ENCODE peak calls at places on chromosomes 16 and 17, in seven cellular contexts. One of them, this sample, is unnamed.

GRCh38 chr17:57869599-57870282 is 19.9 kb upstream of the MRPS23 start:
- DNase-seq in mucosa of descending colon: no peak
- DNase-seq in lung: no peak
- DNase-seq in kidney epithelial cell: no peak
- DNase-seq in psoas muscle: peak; percentile 8
- DNase-seq in GM23338: no peak
- DNase-seq in right lobe of liver: peak; percentile 15
- DNase-seq in this sample: no peak

GRCh38 chr17:29880031-29880430 is 50.0 kb downstream of the SSH2 start:
- DNase-seq in mucosa of descending colon: no peak
- DNase-seq in lung: no peak
- DNase-seq in kidney epithelial cell: no peak
- DNase-seq in psoas muscle: no peak
- DNase-seq in GM23338: no peak
- DNase-seq in right lobe of liver: no peak
- DNase-seq in this sample: no peak

GRCh38 chr17:40311575-40311974 is 2.6 kb downstream of the RARA start:
- DNase-seq in mucosa of descending colon: peak; percentile 69
- DNase-seq in lung: no peak
- DNase-seq in kidney epithelial cell: no peak
- DNase-seq in psoas muscle: peak; percentile 88
- DNase-seq in GM23338: no peak
- DNase-seq in right lobe of liver: peak; percentile 72
- DNase-seq in this sample: no peak

GRCh38 chr16:70157477-70158260 is 15.9 kb upstream of the CLEC18C start:
- DNase-seq in mucosa of descending colon: no peak
- DNase-seq in lung: no peak
- DNase-seq in kidney epithelial cell: no peak
- DNase-seq in psoas muscle: no peak
- DNase-seq in GM23338: no peak
- DNase-seq in right lobe of liver: no peak
- DNase-seq in this sample: no peak

GRCh38 chr16:78487471-78487870 is 388.0 kb downstream of the WWOX start:
- DNase-seq in mucosa of descending colon: no peak
- DNase-seq in lung: no peak
- DNase-seq in kidney epithelial cell: no peak
- DNase-seq in psoas muscle: no peak
- DNase-seq in GM23338: no peak
- DNase-seq in right lobe of liver: no peak
- DNase-seq in this sample: no peak

GRCh38 chr16:88421301-88421700 is 31.8 kb upstream of the ZFPM1 start:
- DNase-seq in mucosa of descending colon: no peak
- DNase-seq in lung: no peak
- DNase-seq in kidney epithelial cell: no peak
- DNase-seq in psoas muscle: no peak
- DNase-seq in GM23338: no peak
- DNase-seq in right lobe of liver: no peak
- DNase-seq in this sample: no peak

GRCh38 chr17:19299866-19300265 is 62.7 kb downstream of the B9D1 start:
- DNase-seq in mucosa of descending colon: no peak
- DNase-seq in lung: no peak
- DNase-seq in kidney epithelial cell: no peak
- DNase-seq in psoas muscle: no peak
- DNase-seq in GM23338: no peak
- DNase-seq in right lobe of liver: peak; percentile 28
- DNase-seq in this sample: no peak

GRCh38 chr17:42311240-42312034 is 23.1 kb downstream of the STAT5A start:
- DNase-seq in mucosa of descending colon: peak; percentile 85
- DNase-seq in lung: peak; percentile 88
- DNase-seq in kidney epithelial cell: peak; percentile 56
- DNase-seq in psoas muscle: peak; percentile 95
- DNase-seq in GM23338: peak; percentile 64
- DNase-seq in right lobe of liver: peak; percentile 95
- DNase-seq in this sample: peak; percentile 95

GRCh38 chr17:74307984-74308773 is 17.8 kb upstream of the KIF19 start:
- DNase-seq in mucosa of descending colon: no peak
- DNase-seq in lung: no peak
- DNase-seq in kidney epithelial cell: no peak
- DNase-seq in psoas muscle: no peak
- DNase-seq in GM23338: no peak
- DNase-seq in right lobe of liver: no peak
- DNase-seq in this sample: no peak

GRCh38 chr17:55005520-55005919 is 37.0 kb downstream of the STXBP4 start:
- DNase-seq in mucosa of descending colon: no peak
- DNase-seq in lung: no peak
- DNase-seq in kidney epithelial cell: no peak
- DNase-seq in psoas muscle: no peak
- DNase-seq in GM23338: peak; percentile 73
- DNase-seq in right lobe of liver: no peak
- DNase-seq in this sample: no peak

GRCh38 chr17:67052720-67053437 is 8.5 kb downstream of the CACNG1 start:
- DNase-seq in mucosa of descending colon: no peak
- DNase-seq in lung: no peak
- DNase-seq in kidney epithelial cell: no peak
- DNase-seq in psoas muscle: no peak
- DNase-seq in GM23338: no peak
- DNase-seq in right lobe of liver: no peak
- DNase-seq in this sample: no peak

GRCh38 chr16:57262841-57263584 is 18.0 kb downstream of the ARL2BP start:
- DNase-seq in mucosa of descending colon: no peak
- DNase-seq in lung: no peak
- DNase-seq in kidney epithelial cell: no peak
- DNase-seq in psoas muscle: peak; percentile 37
- DNase-seq in GM23338: no peak
- DNase-seq in right lobe of liver: peak; percentile 27
- DNase-seq in this sample: no peak

GRCh38 chr16:8675183-8676159 is 1.1 kb downstream of the ABAT start:
- DNase-seq in mucosa of descending colon: no peak
- DNase-seq in lung: no peak
- DNase-seq in kidney epithelial cell: no peak
- DNase-seq in psoas muscle: no peak
- DNase-seq in GM23338: no peak
- DNase-seq in right lobe of liver: no peak
- DNase-seq in this sample: no peak

DNA sequence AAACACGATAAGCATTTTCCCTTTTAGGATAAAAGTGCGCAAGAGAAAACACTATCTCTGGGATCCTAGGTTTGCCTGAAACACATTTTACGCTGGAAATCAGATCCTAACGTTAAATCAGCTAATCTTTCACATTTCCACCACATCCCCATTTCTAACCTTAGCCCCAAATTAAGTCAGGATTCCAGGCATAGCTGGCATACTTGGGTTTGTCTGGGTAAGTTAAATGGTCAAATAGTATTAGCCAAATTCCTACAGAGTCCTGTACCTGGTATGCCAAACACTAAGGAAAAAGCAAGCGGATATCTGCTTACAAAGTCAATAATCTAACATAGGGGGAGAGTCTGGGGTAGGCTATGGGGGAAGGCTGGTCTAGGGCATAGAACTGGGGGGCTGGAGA is 557.4 kb upstream of the ZFHX3 start:
- DNase-seq in mucosa of descending colon: no peak
- DNase-seq in lung: no peak
- DNase-seq in kidney epithelial cell: no peak
- DNase-seq in psoas muscle: no peak
- DNase-seq in GM23338: peak; percentile 86
- DNase-seq in right lobe of liver: no peak
- DNase-seq in this sample: no peak
- H3K4me3 ChIP-seq in mucosa of descending colon: no peak overlapping the region
- H3K4me3 ChIP-seq in lung: no peak overlapping the region
- H3K4me3 ChIP-seq in kidney epithelial cell: no peak overlapping the region
- H3K4me3 ChIP-seq in psoas muscle: no peak overlapping the region
- H3K4me3 ChIP-seq in GM23338: no peak overlapping the region
- H3K4me3 ChIP-seq in right lobe of liver: no peak overlapping the region
- H3K4me3 ChIP-seq in this sample: no peak overlapping the region

GRCh38 chr16:49048557-49048956 is 233.1 kb downstream of the CBLN1 start:
- DNase-seq in mucosa of descending colon: no peak
- DNase-seq in lung: no peak
- DNase-seq in kidney epithelial cell: no peak
- DNase-seq in psoas muscle: no peak
- DNase-seq in GM23338: no peak
- DNase-seq in right lobe of liver: no peak
- DNase-seq in this sample: no peak

GRCh38 chr16:49049191-49049590 is 232.4 kb downstream of the CBLN1 start:
- DNase-seq in mucosa of descending colon: no peak
- DNase-seq in lung: no peak
- DNase-seq in kidney epithelial cell: no peak
- DNase-seq in psoas muscle: no peak
- DNase-seq in GM23338: no peak
- DNase-seq in right lobe of liver: no peak
- DNase-seq in this sample: no peak

GRCh38 chr16:49051626-49052025 is 230.0 kb downstream of the CBLN1 start:
- DNase-seq in mucosa of descending colon: no peak
- DNase-seq in lung: no peak
- DNase-seq in kidney epithelial cell: no peak
- DNase-seq in psoas muscle: no peak
- DNase-seq in GM23338: no peak
- DNase-seq in right lobe of liver: no peak
- DNase-seq in this sample: no peak

GRCh38 chr16:49049644-49050043 is 232.0 kb downstream of the CBLN1 start:
- DNase-seq in mucosa of descending colon: no peak
- DNase-seq in lung: no peak
- DNase-seq in kidney epithelial cell: no peak
- DNase-seq in psoas muscle: no peak
- DNase-seq in GM23338: no peak
- DNase-seq in right lobe of liver: no peak
- DNase-seq in this sample: no peak

GRCh38 chr16:49050607-49051006 is 231.0 kb downstream of the CBLN1 start:
- DNase-seq in mucosa of descending colon: no peak
- DNase-seq in lung: no peak
- DNase-seq in kidney epithelial cell: no peak
- DNase-seq in psoas muscle: no peak
- DNase-seq in GM23338: no peak
- DNase-seq in right lobe of liver: no peak
- DNase-seq in this sample: no peak
- TF ChIP-seq CTCF in mucosa of descending colon: no peak
- TF ChIP-seq CTCF in lung: no peak
- TF ChIP-seq CTCF in kidney epithelial cell: no peak
- TF ChIP-seq CTCF in psoas muscle: no peak
- TF ChIP-seq CTCF in GM23338: no peak
- TF ChIP-seq CTCF in right lobe of liver: no peak
- TF ChIP-seq CTCF in this sample: no peak

GRCh38 chr17:2438823-2439222 is 38.0 kb upstream of the MNT start:
- DNase-seq in mucosa of descending colon: no peak
- DNase-seq in lung: no peak
- DNase-seq in kidney epithelial cell: no peak
- DNase-seq in psoas muscle: no peak
- DNase-seq in GM23338: no peak
- DNase-seq in right lobe of liver: no peak
- DNase-seq in this sample: no peak
- H3K36me3 ChIP-seq in mucosa of descending colon: no peaks in the 10 kb centered on the region
- H3K36me3 ChIP-seq in lung: peaks cover 36% of the 10 kb centered on the region
- H3K36me3 ChIP-seq in kidney epithelial cell: no peaks in the 10 kb centered on the region
- H3K36me3 ChIP-seq in psoas muscle: peaks cover 68% of the 10 kb centered on the region
- H3K36me3 ChIP-seq in GM23338: peaks cover 30% of the 10 kb centered on the region
- H3K36me3 ChIP-seq in right lobe of liver: no peaks in the 10 kb centered on the region
- H3K36me3 ChIP-seq in this sample: peaks cover 43% of the 10 kb centered on the region

GRCh38 chr17:17326275-17326875 is 23.2 kb downstream of the NT5M start:
- DNase-seq in mucosa of descending colon: peak; percentile 11
- DNase-seq in lung: no peak
- DNase-seq in kidney epithelial cell: no peak
- DNase-seq in psoas muscle: no peak
- DNase-seq in GM23338: no peak
- DNase-seq in right lobe of liver: no peak
- DNase-seq in this sample: no peak

GRCh38 chr17:17328251-17328650 is 25.1 kb downstream of the NT5M start:
- DNase-seq in mucosa of descending colon: peak; percentile 12
- DNase-seq in lung: no peak
- DNase-seq in kidney epithelial cell: no peak
- DNase-seq in psoas muscle: no peak
- DNase-seq in GM23338: no peak
- DNase-seq in right lobe of liver: no peak
- DNase-seq in this sample: no peak

GRCh38 chr17:17325228-17325627 is 22.1 kb downstream of the NT5M start:
- DNase-seq in mucosa of descending colon: peak; percentile 11
- DNase-seq in lung: no peak
- DNase-seq in kidney epithelial cell: no peak
- DNase-seq in psoas muscle: peak; percentile 80
- DNase-seq in GM23338: no peak
- DNase-seq in right lobe of liver: no peak
- DNase-seq in this sample: no peak

GRCh38 chr17:17324616-17325015 is 21.4 kb downstream of the NT5M start:
- DNase-seq in mucosa of descending colon: peak; percentile 38
- DNase-seq in lung: no peak
- DNase-seq in kidney epithelial cell: no peak
- DNase-seq in psoas muscle: no peak
- DNase-seq in GM23338: no peak
- DNase-seq in right lobe of liver: no peak
- DNase-seq in this sample: no peak

DNA sequence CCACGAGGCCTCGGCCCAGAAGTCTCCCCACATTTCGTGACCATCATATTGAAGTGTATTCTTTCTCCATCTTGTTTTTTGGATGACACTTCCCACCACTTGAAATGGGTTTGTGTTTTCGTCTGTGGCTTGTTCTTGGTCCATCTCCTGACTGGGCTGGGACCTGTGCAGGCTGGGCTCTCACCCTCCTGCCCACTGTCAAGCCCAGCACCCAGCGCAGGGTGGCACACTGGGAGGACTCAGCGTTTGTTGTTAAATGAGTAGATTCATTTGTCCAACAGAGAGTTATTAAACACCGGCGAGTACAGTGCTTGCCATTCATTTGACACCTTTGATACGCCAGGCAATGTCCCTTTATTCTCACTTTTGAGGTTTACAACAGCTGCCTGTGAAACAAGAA is 22.6 kb downstream of the NT5M start:
- DNase-seq in mucosa of descending colon: peak; percentile 5
- DNase-seq in lung: no peak
- DNase-seq in kidney epithelial cell: no peak
- DNase-seq in psoas muscle: no peak
- DNase-seq in GM23338: no peak
- DNase-seq in right lobe of liver: no peak
- DNase-seq in this sample: no peak
- H3K4me3 ChIP-seq in mucosa of descending colon: no peak overlapping the region
- H3K4me3 ChIP-seq in lung: no peak overlapping the region
- H3K4me3 ChIP-seq in kidney epithelial cell: no peak overlapping the region
- H3K4me3 ChIP-seq in psoas muscle: no peak overlapping the region
- H3K4me3 ChIP-seq in GM23338: no peak overlapping the region
- H3K4me3 ChIP-seq in right lobe of liver: no peak overlapping the region
- H3K4me3 ChIP-seq in this sample: no peak overlapping the region

GRCh38 chr16:4783951-4784336 is 4.2 kb downstream of the SEPTIN12 start:
- DNase-seq in mucosa of descending colon: no peak
- DNase-seq in lung: no peak
- DNase-seq in kidney epithelial cell: no peak
- DNase-seq in psoas muscle: no peak
- DNase-seq in GM23338: no peak
- DNase-seq in right lobe of liver: no peak
- DNase-seq in this sample: no peak
- TF ChIP-seq CTCF in mucosa of descending colon: no peak
- TF ChIP-seq CTCF in lung: no peak
- TF ChIP-seq CTCF in kidney epithelial cell: no peak
- TF ChIP-seq CTCF in psoas muscle: no peak
- TF ChIP-seq CTCF in GM23338: no peak
- TF ChIP-seq CTCF in right lobe of liver: no peak
- TF ChIP-seq CTCF in this sample: no peak

This sample was measured in right atrium auricular region.